ENCODE peak calls at places on chromosomes 16 and 17, in seven cellular contexts. H is GM12878, J is HCT116, C is Panc1, I is K562, D is HepG2, R is upper lobe of left lung. Y is an unnamed sample.

GRCh38 chr17:14690704-14691103 is 389.8 kb downstream of the HS3ST3B1 start:
- ATAC-seq in H (no peak), J (no peak), C (no peak), I (no peak), D (no peak), R (no peak), Y (no peak)

GRCh38 chr16:78773316-78773715 is 673.9 kb downstream of the WWOX start:
- ATAC-seq in H (no peak), J (no peak), C (no peak), I (no peak), D (no peak), R (no peak), Y (no peak)

GRCh38 chr16:66262253-66263167 is 104.0 kb upstream of the CDH5 start:
- ATAC-seq in H (no peak), J (no peak), C (no peak), I (no peak), D (no peak), R (peak; percentile 76), Y (peak; percentile 39)

GRCh38 chr17:80456465-80457235 is 19.8 kb downstream of the NPTX1 start:
- ATAC-seq in H (no peak), J (no peak), C (no peak), I (peak; percentile 9), D (no peak), R (no peak), Y (no peak)

GRCh38 chr17:45299311-45299710 is 17.5 kb downstream of the MAP3K14 start:
- ATAC-seq in H (peak; percentile 3), J (no peak), C (no peak), I (no peak), D (no peak), R (peak; percentile 64), Y (peak; percentile 55)

GRCh38 chr17:71423871-71424546 is 696.8 kb upstream of the SOX9 start:
- ATAC-seq in H (peak; percentile 31), J (peak; percentile 95), C (peak; percentile 94), I (no peak), D (no peak), R (no peak), Y (no peak)

GRCh38 chr17:9252525-9252924 is 231.2 kb downstream of the NTN1 start:
- ATAC-seq in H (no peak), J (no peak), C (no peak), I (no peak), D (no peak), R (no peak), Y (no peak)

GRCh38 chr17:49667854-49668253 is 10.0 kb downstream of the SPOP start:
- ATAC-seq in H (no peak), J (no peak), C (no peak), I (no peak), D (no peak), R (no peak), Y (no peak)

GRCh38 chr17:40707720-40708119 is 4.2 kb upstream of the KRT24 start:
- ATAC-seq in H (no peak), J (no peak), C (no peak), I (no peak), D (peak; percentile 52), R (peak; percentile 81), Y (peak; percentile 95)

GRCh38 chr16:9302102-9302501 is 210.7 kb downstream of the HAPSTR1 start:
- ATAC-seq in H (no peak), J (no peak), C (no peak), I (no peak), D (no peak), R (no peak), Y (no peak)

GRCh38 chr17:15262291-15263205 is 2.6 kb downstream of the PMP22 start:
- ATAC-seq in H (no peak), J (peak; percentile 86), C (peak; percentile 74), I (peak; percentile 86), D (peak; percentile 8), R (peak; percentile 93), Y (peak; percentile 86)

GRCh38 chr17:51200295-51200694 is 34.1 kb downstream of the NME2 start:
- ATAC-seq in H (no peak), J (no peak), C (no peak), I (no peak), D (no peak), R (no peak), Y (no peak)

DNA sequence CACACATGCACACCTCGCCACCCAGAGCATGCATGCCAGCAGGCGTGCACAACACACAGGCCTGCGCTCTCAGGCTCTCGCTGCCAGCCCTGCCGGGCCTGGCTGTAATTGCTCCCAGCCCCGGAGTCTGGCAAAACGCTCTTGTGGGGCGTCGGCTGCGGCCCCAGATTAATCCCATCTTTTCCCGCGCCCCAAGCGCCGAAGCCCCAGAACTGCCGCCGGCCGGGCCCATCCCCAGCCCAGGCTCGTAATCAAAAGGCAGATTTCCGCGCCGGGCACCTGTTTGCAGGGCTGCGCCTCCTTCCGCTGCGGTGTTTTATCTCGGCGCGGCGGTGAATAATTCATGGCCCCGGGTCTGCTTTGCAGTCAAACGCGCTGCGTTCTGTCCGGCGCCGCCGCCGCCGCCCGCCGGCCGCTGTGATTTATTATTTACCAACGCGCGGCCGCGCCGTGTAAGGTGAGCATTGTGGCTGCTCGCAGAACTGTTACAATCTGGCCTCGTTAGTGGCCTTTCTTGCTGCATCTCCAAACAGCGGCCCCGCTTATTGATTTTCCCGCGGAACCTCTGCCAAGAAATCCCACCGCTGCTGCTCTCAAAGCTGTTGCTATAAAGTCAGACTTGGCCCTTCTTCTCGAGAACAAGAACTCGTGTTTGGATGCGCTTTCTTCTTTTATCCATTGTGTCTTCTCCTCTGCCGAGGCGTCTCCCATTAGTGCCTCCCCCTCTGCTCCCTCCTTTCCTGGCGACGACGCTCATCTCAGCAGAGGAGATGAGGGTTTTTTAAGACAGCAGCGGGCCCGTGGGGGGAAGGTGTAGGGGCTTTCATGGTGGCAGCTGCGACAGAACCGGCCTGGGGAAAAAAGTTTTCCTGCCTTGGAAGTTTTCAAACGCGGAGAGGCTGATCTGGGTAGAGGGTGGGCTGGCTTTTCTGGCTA is 126.2 kb downstream of the IRX5 start:
- ATAC-seq in H (no peak), J (no peak), C (peak; percentile 79), I (no peak), D (no peak), R (peak; percentile 5), Y (no peak)
- TF ChIP-seq CTCF in H (no peak), J (no peak), C (no peak), I (no peak), D (no peak), R (no peak), Y (no peak)

DNA sequence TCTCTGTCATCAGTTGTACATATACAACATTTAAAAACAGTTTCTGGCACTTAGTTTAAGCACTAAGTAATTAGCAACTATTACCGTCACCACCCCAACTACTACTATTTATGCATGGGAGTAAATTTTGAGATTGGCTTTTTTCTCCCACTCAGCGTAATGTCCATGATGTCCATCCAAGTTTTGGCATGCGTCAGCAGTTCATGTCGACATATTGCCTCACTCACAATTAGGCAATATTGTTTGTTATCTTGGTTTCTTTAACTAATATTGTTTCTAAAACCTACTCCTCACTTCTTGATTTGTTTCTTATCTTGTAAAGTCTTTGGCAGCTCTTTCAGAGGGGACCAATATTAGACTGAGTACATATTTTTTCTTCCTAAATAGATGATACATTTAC is 131.3 kb downstream of the KCNJ18 start:
- ATAC-seq in H (no peak), J (no peak), C (no peak), I (no peak), D (no peak), R (no peak), Y (no peak)
- H3K9me3 ChIP-seq in H (no peaks in the 10 kb centered on the region), J (no peaks in the 10 kb centered on the region), C (no peaks in the 10 kb centered on the region), I (no peaks in the 10 kb centered on the region), D (no peaks in the 10 kb centered on the region), R (no peaks in the 10 kb centered on the region), Y (no peaks in the 10 kb centered on the region)

GRCh38 chr17:57671546-57672204 is 73.4 kb downstream of the CCDC182 start:
- ATAC-seq in H (peak; percentile 100), J (peak; percentile 100), C (peak; percentile 96), I (peak; percentile 100), D (peak; percentile 97), R (peak; percentile 92), Y (peak; percentile 84)
- TF ChIP-seq POLR2AphosphoS5 in H (no peak), J (no peak), C (no peak), I (no peak), D (no peak), R (no peak), Y (no peak)

GRCh38 chr17:29102741-29103181 is 59.8 kb downstream of the PIPOX start:
- ATAC-seq in H (no peak), J (no peak), C (no peak), I (no peak), D (no peak), R (no peak), Y (no peak)
- TF ChIP-seq CTCF in H (no peak), J (no peak), C (no peak), I (no peak), D (no peak), R (no peak), Y (no peak)

Y was measured in gastroesophageal sphincter.